ENCODE peak calls at places on chromosomes 13 and 19, in six cellular contexts. T is aorta, N is left lobe of liver, E is kidney tubule cell, Q is IMR-90, U is Kasumi-1. C is an unnamed sample.

GRCh38 chr19:30112666-30113065 is 170.6 kb downstream of the URI1 start:
- DNase-seq in Q (no peak), E (no peak), T (peak; percentile 31), U (no peak), N (no peak), C (no peak)

GRCh38 chr19:34712606-34713261 is 21.3 kb upstream of the ZNF181 start:
- DNase-seq in T (no peak), U (peak; percentile 80), N (peak; percentile 64), Q (peak; percentile 82), E (peak; percentile 76), C (peak; percentile 54)

GRCh38 chr19:19256072-19256969 is 16.8 kb downstream of the TM6SF2 start:
- DNase-seq in Q (no peak), U (peak; percentile 47), N (no peak), T (no peak), E (no peak), C (peak; percentile 6)

GRCh38 chr13:35470671-35471465 is 5.6 kb downstream of the MAB21L1 start:
- DNase-seq in E (peak; percentile 6), T (peak; percentile 83), N (no peak), U (no peak), Q (peak; percentile 2), C (no peak)

GRCh38 chr13:76976488-76976887 is 15.4 kb upstream of the CLN5 start:
- DNase-seq in E (peak; percentile 48), T (no peak), U (no peak), Q (no peak), N (no peak), C (peak; percentile 45)

GRCh38 chr13:65784088-65784816 is 1445.9 kb downstream of the PCDH9 start:
- DNase-seq in T (no peak), Q (no peak), E (no peak), N (no peak), U (no peak), C (no peak)

GRCh38 chr13:75798353-75799245 is 162.5 kb downstream of the LMO7 start:
- DNase-seq in E (peak; percentile 74), T (no peak), Q (peak; percentile 65), N (no peak), U (no peak), C (no peak)

GRCh38 chr19:11560404-11560988 is 1.5 kb upstream of the ELOF1 start:
- DNase-seq in U (peak; percentile 83), T (no peak), Q (peak; percentile 84), N (no peak), E (peak; percentile 74), C (peak; percentile 74)

GRCh38 chr19:18090545-18091216 is 3.9 kb upstream of the IL12RB1 start:
- DNase-seq in N (no peak), T (no peak), Q (peak; percentile 28), E (no peak), U (no peak), C (no peak)

GRCh38 chr19:2045501-2046045 is 5.5 kb downstream of the MKNK2 start:
- DNase-seq in E (no peak), N (no peak), T (peak; percentile 72), U (no peak), Q (no peak), C (no peak)

GRCh38 chr13:28659611-28659970 is 661 bp downstream of the POMP start:
- DNase-seq in E (peak; percentile 60), U (no peak), Q (peak; percentile 75), T (no peak), N (no peak), C (peak; percentile 19)

GRCh38 chr19:10228393-10228792 is 2.7 kb downstream of the S1PR2 start:
- DNase-seq in E (no peak), T (no peak), Q (no peak), U (no peak), N (no peak), C (no peak)

GRCh38 chr19:387777-388176 is 21.2 kb downstream of the C2CD4C start:
- DNase-seq in Q (no peak), T (no peak), E (no peak), U (no peak), N (peak; percentile 21), C (no peak)

GRCh38 chr13:35771898-35772297 is 295.4 kb upstream of the MAB21L1 start:
- DNase-seq in T (no peak), U (no peak), E (peak; percentile 94), Q (peak; percentile 95), N (no peak), C (peak; percentile 72)

GRCh38 chr19:10305139-10305806 is 4.3 kb downstream of the ZGLP1 start:
- DNase-seq in N (no peak), T (no peak), Q (peak; percentile 73), E (no peak), U (peak; percentile 80), C (no peak)

GRCh38 chr19:12521996-12522395 is 29.3 kb downstream of the ZNF564 start:
- DNase-seq in T (no peak), U (no peak), Q (no peak), N (no peak), E (no peak), C (no peak)

GRCh38 chr19:49712397-49712859 is 21.5 kb downstream of the CPT1C start:
- DNase-seq in Q (peak; percentile 1), E (no peak), T (no peak), U (no peak), N (no peak), C (peak; percentile 97)

GRCh38 chr13:33541962-33542308 is 256.4 kb upstream of the STARD13 start:
- DNase-seq in U (no peak), E (no peak), Q (no peak), T (no peak), N (no peak), C (no peak)

GRCh38 chr13:31107109-31107508 is 54.6 kb downstream of the HSPH1 start:
- DNase-seq in N (no peak), T (no peak), U (no peak), E (no peak), Q (no peak), C (no peak)

GRCh38 chr19:48292798-48293197 is 22.9 kb downstream of the ZNF114 start:
- DNase-seq in Q (peak; percentile 93), U (no peak), T (no peak), N (no peak), E (peak; percentile 84), C (no peak)

GRCh38 chr13:25764378-25764777 is 287.4 kb downstream of the SHISA2 start:
- DNase-seq in T (no peak), Q (no peak), U (no peak), N (no peak), E (no peak), C (no peak)

GRCh38 chr13:27389891-27390290 is 34.5 kb upstream of the GTF3A start:
- DNase-seq in Q (no peak), E (no peak), T (no peak), N (no peak), U (no peak), C (no peak)

GRCh38 chr13:105735269-105735668 is 800.2 kb downstream of the EFNB2 start:
- DNase-seq in U (peak; percentile 4), T (no peak), Q (no peak), E (no peak), N (no peak), C (no peak)

GRCh38 chr13:110340812-110341444 is 33.8 kb downstream of the COL4A2 start:
- DNase-seq in N (peak; percentile 53), Q (peak; percentile 93), U (no peak), T (peak; percentile 97), E (peak; percentile 79), C (no peak)

GRCh38 chr19:6501740-6502648 is at the start of gene TUBB4A:
- DNase-seq in T (no peak), Q (no peak), U (peak; percentile 17), N (no peak), E (no peak), C (no peak)

GRCh38 chr13:25300861-25301346 is 521 bp upstream of the NUP58 start:
- DNase-seq in Q (no peak), E (no peak), T (peak; percentile 76), U (no peak), N (peak; percentile 53), C (no peak)

GRCh38 chr13:112688560-112689497 is 1.0 kb upstream of the ATP11A start:
- DNase-seq in T (peak; percentile 77), E (peak; percentile 33), Q (no peak), N (peak; percentile 50), U (peak; percentile 85), C (peak; percentile 23)

GRCh38 chr19:43901395-43902390 is 33.4 kb downstream of the ZNF45 start:
- DNase-seq in T (peak; percentile 89), N (peak; percentile 84), E (peak; percentile 83), Q (peak; percentile 88), U (no peak), C (no peak)

GRCh38 chr13:44417876-44418275 is 44.3 kb downstream of the SERP2 start:
- DNase-seq in E (no peak), T (peak; percentile 23), Q (no peak), N (no peak), U (no peak), C (no peak)

GRCh38 chr13:92158335-92158734 is 759.9 kb downstream of the GPC5 start:
- DNase-seq in U (peak; percentile 55), Q (peak; percentile 31), T (no peak), N (no peak), E (peak; percentile 49), C (peak; percentile 15)

GRCh38 chr19:46635920-46636761 is at the start of gene GNG8:
- DNase-seq in U (no peak), T (no peak), N (no peak), E (no peak), Q (no peak), C (no peak)

C was measured in Caki2.